ENCODE peak calls at places on chromosomes 6 and 20, in seven cellular contexts. One of them, this sample, is unnamed. For H3K36me3, the result is how much of the 10 kb centered on the place peaks cover.

GRCh38 chr20:10481671-10482070 is 46.6 kb downstream of the SLX4IP start:
- DNase-seq in fibroblast of lung: no peak
- DNase-seq in CD8-positive, alpha-beta memory T cell: no peak
- DNase-seq in brain microvascular endothelial cell: no peak
- DNase-seq in CD8-positive, alpha-beta T cell: no peak
- DNase-seq in colonic mucosa: no peak
- DNase-seq in cardiac muscle cell: no peak
- DNase-seq in this sample: no peak

GRCh38 chr20:41003143-41003932 is 25.3 kb upstream of the TOP1 start:
- DNase-seq in fibroblast of lung: peak
- DNase-seq in CD8-positive, alpha-beta memory T cell: peak
- DNase-seq in brain microvascular endothelial cell: peak
- DNase-seq in CD8-positive, alpha-beta T cell: peak
- DNase-seq in colonic mucosa: peak
- DNase-seq in cardiac muscle cell: no peak
- DNase-seq in this sample: peak

GRCh38 chr6:33259032-33259431 is 12.6 kb downstream of the VPS52 start:
- DNase-seq in fibroblast of lung: no peak
- DNase-seq in CD8-positive, alpha-beta memory T cell: no peak
- DNase-seq in brain microvascular endothelial cell: no peak
- DNase-seq in CD8-positive, alpha-beta T cell: no peak
- DNase-seq in colonic mucosa: no peak
- DNase-seq in cardiac muscle cell: no peak
- DNase-seq in this sample: no peak

GRCh38 chr20:58109126-58109880 is 119.2 kb downstream of the ANKRD60 start:
- DNase-seq in fibroblast of lung: peak
- DNase-seq in CD8-positive, alpha-beta memory T cell: no peak
- DNase-seq in brain microvascular endothelial cell: peak
- DNase-seq in CD8-positive, alpha-beta T cell: no peak
- DNase-seq in colonic mucosa: no peak
- DNase-seq in cardiac muscle cell: no peak
- DNase-seq in this sample: no peak

GRCh38 chr20:51749674-51750036 is 18.5 kb downstream of the ATP9A start:
- DNase-seq in fibroblast of lung: peak
- DNase-seq in CD8-positive, alpha-beta memory T cell: no peak
- DNase-seq in brain microvascular endothelial cell: peak
- DNase-seq in CD8-positive, alpha-beta T cell: no peak
- DNase-seq in colonic mucosa: no peak
- DNase-seq in cardiac muscle cell: no peak
- DNase-seq in this sample: no peak

GRCh38 chr6:39143238-39143930 is 28.4 kb upstream of the SAYSD1 start:
- DNase-seq in fibroblast of lung: no peak
- DNase-seq in CD8-positive, alpha-beta memory T cell: no peak
- DNase-seq in brain microvascular endothelial cell: no peak
- DNase-seq in CD8-positive, alpha-beta T cell: no peak
- DNase-seq in colonic mucosa: no peak
- DNase-seq in cardiac muscle cell: no peak
- DNase-seq in this sample: no peak

GRCh38 chr20:46083101-46083500 is 6.7 kb downstream of the NCOA5 start:
- DNase-seq in fibroblast of lung: peak
- DNase-seq in CD8-positive, alpha-beta memory T cell: no peak
- DNase-seq in brain microvascular endothelial cell: no peak
- DNase-seq in CD8-positive, alpha-beta T cell: no peak
- DNase-seq in colonic mucosa: no peak
- DNase-seq in cardiac muscle cell: no peak
- DNase-seq in this sample: no peak

GRCh38 chr20:18679020-18679419 is 91.2 kb downstream of the DTD1 start:
- DNase-seq in fibroblast of lung: peak
- DNase-seq in CD8-positive, alpha-beta memory T cell: no peak
- DNase-seq in brain microvascular endothelial cell: peak
- DNase-seq in CD8-positive, alpha-beta T cell: no peak
- DNase-seq in colonic mucosa: no peak
- DNase-seq in cardiac muscle cell: no peak
- DNase-seq in this sample: no peak

GRCh38 chr6:114650891-114651290 is 308.1 kb upstream of the HS3ST5 start:
- DNase-seq in fibroblast of lung: peak
- DNase-seq in CD8-positive, alpha-beta memory T cell: no peak
- DNase-seq in brain microvascular endothelial cell: no peak
- DNase-seq in CD8-positive, alpha-beta T cell: no peak
- DNase-seq in colonic mucosa: no peak
- DNase-seq in cardiac muscle cell: no peak
- DNase-seq in this sample: no peak

GRCh38 chr6:19771753-19772336 is 65.3 kb upstream of the ID4 start:
- DNase-seq in fibroblast of lung: peak
- DNase-seq in CD8-positive, alpha-beta memory T cell: no peak
- DNase-seq in brain microvascular endothelial cell: peak
- DNase-seq in CD8-positive, alpha-beta T cell: no peak
- DNase-seq in colonic mucosa: no peak
- DNase-seq in cardiac muscle cell: no peak
- DNase-seq in this sample: no peak

GRCh38 chr6:82022614-82023102 is 224.9 kb downstream of the IBTK start:
- DNase-seq in fibroblast of lung: peak
- DNase-seq in CD8-positive, alpha-beta memory T cell: no peak
- DNase-seq in brain microvascular endothelial cell: peak
- DNase-seq in CD8-positive, alpha-beta T cell: no peak
- DNase-seq in colonic mucosa: no peak
- DNase-seq in cardiac muscle cell: peak
- DNase-seq in this sample: peak

GRCh38 chr6:130222775-130223174 is at the start of gene SAMD3:
- DNase-seq in fibroblast of lung: no peak
- DNase-seq in CD8-positive, alpha-beta memory T cell: no peak
- DNase-seq in brain microvascular endothelial cell: no peak
- DNase-seq in CD8-positive, alpha-beta T cell: no peak
- DNase-seq in colonic mucosa: no peak
- DNase-seq in cardiac muscle cell: no peak
- DNase-seq in this sample: no peak

GRCh38 chr6:85047818-85048217 is 283.4 kb upstream of the TBX18 start:
- DNase-seq in fibroblast of lung: no peak
- DNase-seq in CD8-positive, alpha-beta memory T cell: no peak
- DNase-seq in brain microvascular endothelial cell: no peak
- DNase-seq in CD8-positive, alpha-beta T cell: no peak
- DNase-seq in colonic mucosa: no peak
- DNase-seq in cardiac muscle cell: no peak
- DNase-seq in this sample: no peak

GRCh38 chr20:2280083-2280482 is 15.7 kb upstream of the TGM3 start:
- DNase-seq in fibroblast of lung: no peak
- DNase-seq in CD8-positive, alpha-beta memory T cell: no peak
- DNase-seq in brain microvascular endothelial cell: no peak
- DNase-seq in CD8-positive, alpha-beta T cell: no peak
- DNase-seq in colonic mucosa: no peak
- DNase-seq in cardiac muscle cell: no peak
- DNase-seq in this sample: no peak

GRCh38 chr6:136072691-136073090 is 177.4 kb downstream of the MTFR2 start:
- DNase-seq in fibroblast of lung: no peak
- DNase-seq in CD8-positive, alpha-beta memory T cell: no peak
- DNase-seq in brain microvascular endothelial cell: no peak
- DNase-seq in CD8-positive, alpha-beta T cell: no peak
- DNase-seq in colonic mucosa: no peak
- DNase-seq in cardiac muscle cell: no peak
- DNase-seq in this sample: no peak

GRCh38 chr20:20362774-20363435 is 5.0 kb upstream of the INSM1 start:
- DNase-seq in fibroblast of lung: no peak
- DNase-seq in CD8-positive, alpha-beta memory T cell: no peak
- DNase-seq in brain microvascular endothelial cell: no peak
- DNase-seq in CD8-positive, alpha-beta T cell: no peak
- DNase-seq in colonic mucosa: no peak
- DNase-seq in cardiac muscle cell: peak
- DNase-seq in this sample: no peak

GRCh38 chr6:2596222-2596621 is 154.5 kb downstream of the MYLK4 start:
- DNase-seq in fibroblast of lung: no peak
- DNase-seq in CD8-positive, alpha-beta memory T cell: no peak
- DNase-seq in brain microvascular endothelial cell: no peak
- DNase-seq in CD8-positive, alpha-beta T cell: no peak
- DNase-seq in colonic mucosa: no peak
- DNase-seq in cardiac muscle cell: peak
- DNase-seq in this sample: no peak

GRCh38 chr20:32655903-32656500 is 17.7 kb downstream of the C20orf203 start:
- DNase-seq in fibroblast of lung: no peak
- DNase-seq in CD8-positive, alpha-beta memory T cell: no peak
- DNase-seq in brain microvascular endothelial cell: no peak
- DNase-seq in CD8-positive, alpha-beta T cell: no peak
- DNase-seq in colonic mucosa: no peak
- DNase-seq in cardiac muscle cell: no peak
- DNase-seq in this sample: no peak

GRCh38 chr6:87539554-87539953 is 50.2 kb downstream of the RARS2 start:
- DNase-seq in fibroblast of lung: no peak
- DNase-seq in CD8-positive, alpha-beta memory T cell: no peak
- DNase-seq in brain microvascular endothelial cell: no peak
- DNase-seq in CD8-positive, alpha-beta T cell: no peak
- DNase-seq in colonic mucosa: no peak
- DNase-seq in cardiac muscle cell: no peak
- DNase-seq in this sample: no peak
- H3K36me3 ChIP-seq in fibroblast of lung: under half
- H3K36me3 ChIP-seq in CD8-positive, alpha-beta memory T cell: under half
- H3K36me3 ChIP-seq in brain microvascular endothelial cell: under half
- H3K36me3 ChIP-seq in CD8-positive, alpha-beta T cell: under half
- H3K36me3 ChIP-seq in colonic mucosa: under half
- H3K36me3 ChIP-seq in cardiac muscle cell: under half
- H3K36me3 ChIP-seq in this sample: under half

DNA sequence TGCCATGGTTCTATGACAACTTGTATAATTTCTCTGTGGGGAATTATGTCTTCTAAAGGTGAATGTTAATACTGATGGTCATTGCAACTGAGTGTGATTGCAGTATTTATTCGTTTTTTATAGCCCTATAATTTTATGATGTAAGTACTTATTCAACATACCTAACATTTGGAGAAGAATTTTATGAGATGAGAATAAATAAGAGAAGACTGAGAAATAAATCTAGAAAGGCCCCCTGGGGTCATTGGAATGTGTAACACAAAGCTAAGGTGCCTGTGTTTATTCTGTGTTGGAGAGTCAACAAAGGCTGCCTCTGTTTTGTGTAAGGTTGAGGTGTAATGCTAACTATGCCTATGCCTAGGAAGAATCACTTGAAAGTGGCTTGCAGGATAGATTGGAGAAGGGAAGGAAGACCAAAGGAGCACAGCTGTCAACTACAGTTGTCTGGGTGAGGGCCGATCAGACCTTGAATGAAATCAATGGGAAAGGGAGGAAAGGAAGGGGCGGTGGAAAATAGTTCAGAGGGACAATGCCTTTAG is 1076.7 kb downstream of the KIF16B start:
- DNase-seq in fibroblast of lung: no peak
- DNase-seq in CD8-positive, alpha-beta memory T cell: no peak
- DNase-seq in brain microvascular endothelial cell: no peak
- DNase-seq in CD8-positive, alpha-beta T cell: no peak
- DNase-seq in colonic mucosa: no peak
- DNase-seq in cardiac muscle cell: no peak
- DNase-seq in this sample: no peak
- H3K4me3 ChIP-seq in fibroblast of lung: no peak
- H3K4me3 ChIP-seq in CD8-positive, alpha-beta memory T cell: no peak
- H3K4me3 ChIP-seq in brain microvascular endothelial cell: no peak
- H3K4me3 ChIP-seq in CD8-positive, alpha-beta T cell: no peak
- H3K4me3 ChIP-seq in colonic mucosa: no peak
- H3K4me3 ChIP-seq in cardiac muscle cell: no peak
- H3K4me3 ChIP-seq in this sample: no peak

DNA sequence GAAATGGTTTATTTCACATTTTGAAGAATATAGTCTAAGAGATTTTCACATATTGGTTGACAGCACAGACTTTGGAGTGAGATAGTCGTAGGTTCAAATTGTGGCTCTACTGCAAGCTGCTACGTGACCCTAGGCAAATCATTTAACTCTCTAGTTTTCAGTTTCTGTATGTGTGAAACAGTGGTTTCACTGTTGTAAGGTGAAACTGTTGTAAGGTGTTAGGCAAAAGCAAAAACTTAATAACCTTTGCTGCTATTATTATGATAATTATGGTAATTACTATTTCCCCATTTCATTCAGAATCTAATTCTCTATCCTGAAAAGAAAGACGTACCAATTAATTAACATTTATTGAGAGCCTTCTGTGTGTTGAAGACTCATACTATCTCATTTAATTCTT is 144.2 kb downstream of the REV3L start:
- DNase-seq in fibroblast of lung: no peak
- DNase-seq in CD8-positive, alpha-beta memory T cell: no peak
- DNase-seq in brain microvascular endothelial cell: no peak
- DNase-seq in CD8-positive, alpha-beta T cell: no peak
- DNase-seq in colonic mucosa: no peak
- DNase-seq in cardiac muscle cell: no peak
- DNase-seq in this sample: no peak
- H3K36me3 ChIP-seq in fibroblast of lung: under half
- H3K36me3 ChIP-seq in CD8-positive, alpha-beta memory T cell: under half
- H3K36me3 ChIP-seq in brain microvascular endothelial cell: under half
- H3K36me3 ChIP-seq in CD8-positive, alpha-beta T cell: under half
- H3K36me3 ChIP-seq in colonic mucosa: under half
- H3K36me3 ChIP-seq in cardiac muscle cell: under half
- H3K36me3 ChIP-seq in this sample: under half

GRCh38 chr6:17456711-17457110 is 63.3 kb downstream of the CAP2 start:
- DNase-seq in fibroblast of lung: no peak
- DNase-seq in CD8-positive, alpha-beta memory T cell: no peak
- DNase-seq in brain microvascular endothelial cell: no peak
- DNase-seq in CD8-positive, alpha-beta T cell: no peak
- DNase-seq in colonic mucosa: no peak
- DNase-seq in cardiac muscle cell: no peak
- DNase-seq in this sample: no peak

GRCh38 chr6:17457405-17457804 is 64.0 kb downstream of the CAP2 start:
- DNase-seq in fibroblast of lung: no peak
- DNase-seq in CD8-positive, alpha-beta memory T cell: no peak
- DNase-seq in brain microvascular endothelial cell: no peak
- DNase-seq in CD8-positive, alpha-beta T cell: no peak
- DNase-seq in colonic mucosa: no peak
- DNase-seq in cardiac muscle cell: no peak
- DNase-seq in this sample: no peak

GRCh38 chr6:17457956-17458355 is 64.6 kb downstream of the CAP2 start:
- DNase-seq in fibroblast of lung: no peak
- DNase-seq in CD8-positive, alpha-beta memory T cell: no peak
- DNase-seq in brain microvascular endothelial cell: no peak
- DNase-seq in CD8-positive, alpha-beta T cell: no peak
- DNase-seq in colonic mucosa: no peak
- DNase-seq in cardiac muscle cell: no peak
- DNase-seq in this sample: no peak

GRCh38 chr6:17455919-17456318 is 62.5 kb downstream of the CAP2 start:
- DNase-seq in fibroblast of lung: no peak
- DNase-seq in CD8-positive, alpha-beta memory T cell: no peak
- DNase-seq in brain microvascular endothelial cell: no peak
- DNase-seq in CD8-positive, alpha-beta T cell: no peak
- DNase-seq in colonic mucosa: no peak
- DNase-seq in cardiac muscle cell: no peak
- DNase-seq in this sample: no peak

DNA sequence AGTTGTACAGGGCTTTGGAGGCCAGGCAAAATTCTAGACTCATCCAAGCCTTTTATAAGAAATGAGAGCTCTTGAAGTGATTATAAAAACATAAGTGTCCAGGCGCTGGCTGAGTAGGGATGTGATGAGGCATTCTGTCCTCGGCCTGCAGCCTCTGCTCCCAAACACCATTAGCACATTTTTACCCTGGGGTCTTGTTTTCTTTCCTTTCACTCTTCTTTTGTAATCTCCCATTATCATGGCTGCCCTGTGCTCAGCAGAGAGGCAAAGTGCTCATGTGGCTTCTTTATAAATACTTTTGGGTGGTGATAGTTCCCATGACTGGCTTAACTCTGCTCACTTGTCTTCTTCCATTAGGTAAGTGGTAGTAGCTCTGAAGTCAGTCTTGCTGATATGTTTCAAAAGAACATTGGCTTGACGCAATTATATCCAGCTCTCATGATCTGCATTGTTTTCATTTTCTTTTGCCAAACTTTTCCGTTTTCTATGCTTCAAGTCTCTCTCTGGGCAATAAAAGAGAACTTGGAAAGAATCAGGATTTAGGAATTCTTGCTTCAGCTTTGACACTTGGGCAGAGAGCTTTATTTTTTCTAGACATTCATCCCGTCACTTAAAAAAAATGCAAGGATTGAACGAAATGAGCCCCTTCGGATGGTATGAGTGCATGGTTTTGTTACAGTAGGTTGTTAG is 61.1 kb downstream of the CAP2 start:
- DNase-seq in fibroblast of lung: peak
- DNase-seq in CD8-positive, alpha-beta memory T cell: no peak
- DNase-seq in brain microvascular endothelial cell: peak
- DNase-seq in CD8-positive, alpha-beta T cell: no peak
- DNase-seq in colonic mucosa: no peak
- DNase-seq in cardiac muscle cell: peak
- DNase-seq in this sample: no peak
- H3K4me3 ChIP-seq in fibroblast of lung: no peak
- H3K4me3 ChIP-seq in CD8-positive, alpha-beta memory T cell: no peak
- H3K4me3 ChIP-seq in brain microvascular endothelial cell: no peak
- H3K4me3 ChIP-seq in CD8-positive, alpha-beta T cell: no peak
- H3K4me3 ChIP-seq in colonic mucosa: no peak
- H3K4me3 ChIP-seq in cardiac muscle cell: no peak
- H3K4me3 ChIP-seq in this sample: no peak

This sample was measured in kidney epithelial cell.